ENCODE peak calls at places on chromosomes 7 and 10, in ten cellular contexts. One of them, this sample, is unnamed.

GRCh38 chr10:5960070-5960972 is 17.0 kb downstream of the IL15RA start:
- DNase-seq in cardiac fibroblast: peak
- DNase-seq in left ventricle myocardium inferior: no peak
- DNase-seq in thoracic aorta: no peak
- DNase-seq in K562: peak
- DNase-seq in A549: no peak
- DNase-seq in skeletal muscle cell: no peak
- DNase-seq in neural progenitor cell: no peak
- DNase-seq in uterus: peak
- DNase-seq in GM23248: peak
- DNase-seq in this sample: no peak

GRCh38 chr7:149773446-149774236 is at the start of gene ZNF467:
- DNase-seq in cardiac fibroblast: peak
- DNase-seq in left ventricle myocardium inferior: peak
- DNase-seq in thoracic aorta: no peak
- DNase-seq in K562: peak
- DNase-seq in A549: no peak
- DNase-seq in skeletal muscle cell: no peak
- DNase-seq in neural progenitor cell: peak
- DNase-seq in uterus: peak
- DNase-seq in GM23248: peak
- DNase-seq in this sample: peak

GRCh38 chr10:91549296-91549695 is 83.6 kb downstream of the PPP1R3C start:
- DNase-seq in cardiac fibroblast: no peak
- DNase-seq in left ventricle myocardium inferior: no peak
- DNase-seq in thoracic aorta: no peak
- DNase-seq in K562: no peak
- DNase-seq in A549: no peak
- DNase-seq in skeletal muscle cell: no peak
- DNase-seq in neural progenitor cell: no peak
- DNase-seq in uterus: no peak
- DNase-seq in GM23248: peak
- DNase-seq in this sample: no peak

GRCh38 chr7:101933685-101934084 is 116.3 kb downstream of the CUX1 start:
- DNase-seq in cardiac fibroblast: no peak
- DNase-seq in left ventricle myocardium inferior: no peak
- DNase-seq in thoracic aorta: no peak
- DNase-seq in K562: no peak
- DNase-seq in A549: no peak
- DNase-seq in skeletal muscle cell: no peak
- DNase-seq in neural progenitor cell: no peak
- DNase-seq in uterus: no peak
- DNase-seq in GM23248: no peak
- DNase-seq in this sample: no peak

GRCh38 chr7:64879097-64879730 is 23.9 kb upstream of the ZNF273 start:
- DNase-seq in cardiac fibroblast: no peak
- DNase-seq in left ventricle myocardium inferior: no peak
- DNase-seq in thoracic aorta: no peak
- DNase-seq in K562: no peak
- DNase-seq in A549: no peak
- DNase-seq in skeletal muscle cell: no peak
- DNase-seq in neural progenitor cell: no peak
- DNase-seq in uterus: no peak
- DNase-seq in GM23248: no peak
- DNase-seq in this sample: no peak

GRCh38 chr7:7895754-7896153 is 72.8 kb upstream of the GLCCI1 start:
- DNase-seq in cardiac fibroblast: no peak
- DNase-seq in left ventricle myocardium inferior: no peak
- DNase-seq in thoracic aorta: no peak
- DNase-seq in K562: no peak
- DNase-seq in A549: no peak
- DNase-seq in skeletal muscle cell: no peak
- DNase-seq in neural progenitor cell: no peak
- DNase-seq in uterus: no peak
- DNase-seq in GM23248: no peak
- DNase-seq in this sample: no peak

GRCh38 chr7:47573758-47574472 is 8.0 kb downstream of the TNS3 start:
- DNase-seq in cardiac fibroblast: peak
- DNase-seq in left ventricle myocardium inferior: no peak
- DNase-seq in thoracic aorta: no peak
- DNase-seq in K562: no peak
- DNase-seq in A549: no peak
- DNase-seq in skeletal muscle cell: no peak
- DNase-seq in neural progenitor cell: no peak
- DNase-seq in uterus: peak
- DNase-seq in GM23248: peak
- DNase-seq in this sample: peak

GRCh38 chr7:44084695-44085094 is 2.4 kb upstream of the POLM start:
- DNase-seq in cardiac fibroblast: peak
- DNase-seq in left ventricle myocardium inferior: peak
- DNase-seq in thoracic aorta: no peak
- DNase-seq in K562: no peak
- DNase-seq in A549: no peak
- DNase-seq in skeletal muscle cell: no peak
- DNase-seq in neural progenitor cell: no peak
- DNase-seq in uterus: no peak
- DNase-seq in GM23248: no peak
- DNase-seq in this sample: no peak

GRCh38 chr10:6912424-6912823 is 332.3 kb upstream of the PRKCQ start:
- DNase-seq in cardiac fibroblast: peak
- DNase-seq in left ventricle myocardium inferior: no peak
- DNase-seq in thoracic aorta: no peak
- DNase-seq in K562: no peak
- DNase-seq in A549: no peak
- DNase-seq in skeletal muscle cell: no peak
- DNase-seq in neural progenitor cell: no peak
- DNase-seq in uterus: no peak
- DNase-seq in GM23248: no peak
- DNase-seq in this sample: no peak

GRCh38 chr7:32161708-32162107 is 91.5 kb upstream of the PDE1C start:
- DNase-seq in cardiac fibroblast: peak
- DNase-seq in left ventricle myocardium inferior: no peak
- DNase-seq in thoracic aorta: no peak
- DNase-seq in K562: no peak
- DNase-seq in A549: no peak
- DNase-seq in skeletal muscle cell: peak
- DNase-seq in neural progenitor cell: no peak
- DNase-seq in uterus: no peak
- DNase-seq in GM23248: peak
- DNase-seq in this sample: no peak

GRCh38 chr10:72096115-72097000 is 8.0 kb upstream of the SPOCK2 start:
- DNase-seq in cardiac fibroblast: peak
- DNase-seq in left ventricle myocardium inferior: no peak
- DNase-seq in thoracic aorta: no peak
- DNase-seq in K562: peak
- DNase-seq in A549: no peak
- DNase-seq in skeletal muscle cell: peak
- DNase-seq in neural progenitor cell: peak
- DNase-seq in uterus: no peak
- DNase-seq in GM23248: no peak
- DNase-seq in this sample: no peak

GRCh38 chr10:77963901-77964300 is 37.3 kb upstream of the DLG5 start:
- DNase-seq in cardiac fibroblast: no peak
- DNase-seq in left ventricle myocardium inferior: no peak
- DNase-seq in thoracic aorta: no peak
- DNase-seq in K562: no peak
- DNase-seq in A549: no peak
- DNase-seq in skeletal muscle cell: no peak
- DNase-seq in neural progenitor cell: no peak
- DNase-seq in uterus: no peak
- DNase-seq in GM23248: no peak
- DNase-seq in this sample: no peak

GRCh38 chr7:26490631-26491624 is 199.3 kb downstream of the SNX10 start:
- DNase-seq in cardiac fibroblast: no peak
- DNase-seq in left ventricle myocardium inferior: no peak
- DNase-seq in thoracic aorta: no peak
- DNase-seq in K562: no peak
- DNase-seq in A549: no peak
- DNase-seq in skeletal muscle cell: no peak
- DNase-seq in neural progenitor cell: peak
- DNase-seq in uterus: no peak
- DNase-seq in GM23248: no peak
- DNase-seq in this sample: no peak

GRCh38 chr10:28533315-28533564 is 322 bp downstream of the WAC start:
- DNase-seq in cardiac fibroblast: no peak
- DNase-seq in left ventricle myocardium inferior: no peak
- DNase-seq in thoracic aorta: no peak
- DNase-seq in K562: no peak
- DNase-seq in A549: no peak
- DNase-seq in skeletal muscle cell: no peak
- DNase-seq in neural progenitor cell: no peak
- DNase-seq in uterus: no peak
- DNase-seq in GM23248: no peak
- DNase-seq in this sample: no peak

GRCh38 chr7:91127974-91128373 is 136.3 kb upstream of the FZD1 start:
- DNase-seq in cardiac fibroblast: no peak
- DNase-seq in left ventricle myocardium inferior: no peak
- DNase-seq in thoracic aorta: no peak
- DNase-seq in K562: no peak
- DNase-seq in A549: no peak
- DNase-seq in skeletal muscle cell: no peak
- DNase-seq in neural progenitor cell: no peak
- DNase-seq in uterus: no peak
- DNase-seq in GM23248: no peak
- DNase-seq in this sample: no peak

GRCh38 chr10:4590807-4591206 is 235.2 kb upstream of the AKR1E2 start:
- DNase-seq in cardiac fibroblast: no peak
- DNase-seq in left ventricle myocardium inferior: no peak
- DNase-seq in thoracic aorta: no peak
- DNase-seq in K562: no peak
- DNase-seq in A549: no peak
- DNase-seq in skeletal muscle cell: no peak
- DNase-seq in neural progenitor cell: no peak
- DNase-seq in uterus: no peak
- DNase-seq in GM23248: no peak
- DNase-seq in this sample: no peak

GRCh38 chr7:13442226-13442625 is 547.2 kb downstream of the ETV1 start:
- DNase-seq in cardiac fibroblast: no peak
- DNase-seq in left ventricle myocardium inferior: no peak
- DNase-seq in thoracic aorta: no peak
- DNase-seq in K562: no peak
- DNase-seq in A549: no peak
- DNase-seq in skeletal muscle cell: no peak
- DNase-seq in neural progenitor cell: no peak
- DNase-seq in uterus: no peak
- DNase-seq in GM23248: peak
- DNase-seq in this sample: no peak

GRCh38 chr7:155590215-155591023 is 44.1 kb upstream of the CNPY1 start:
- DNase-seq in cardiac fibroblast: peak
- DNase-seq in left ventricle myocardium inferior: peak
- DNase-seq in thoracic aorta: no peak
- DNase-seq in K562: peak
- DNase-seq in A549: no peak
- DNase-seq in skeletal muscle cell: no peak
- DNase-seq in neural progenitor cell: no peak
- DNase-seq in uterus: no peak
- DNase-seq in GM23248: peak
- DNase-seq in this sample: peak

DNA sequence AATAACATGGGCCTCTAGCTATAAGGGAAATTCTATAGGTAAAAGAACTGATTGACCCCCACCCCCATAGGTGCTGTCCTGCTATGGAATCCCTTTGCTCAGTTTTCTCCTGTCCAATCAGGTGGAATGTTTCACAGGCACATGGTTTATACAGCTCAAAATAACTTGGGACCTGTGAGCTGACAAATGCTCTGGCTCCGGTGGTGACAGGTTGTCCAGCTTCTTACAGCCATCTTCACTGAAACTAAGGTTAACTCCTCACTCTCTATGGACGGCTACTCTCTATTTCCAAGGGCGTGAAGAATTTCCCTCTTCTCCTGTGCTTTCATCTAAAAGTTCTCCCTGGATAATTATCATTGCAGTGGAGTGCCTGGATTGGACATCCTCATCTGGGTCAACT is at the start of gene MYPN:
- DNase-seq in cardiac fibroblast: no peak
- DNase-seq in left ventricle myocardium inferior: no peak
- DNase-seq in thoracic aorta: no peak
- DNase-seq in K562: no peak
- DNase-seq in A549: no peak
- DNase-seq in skeletal muscle cell: no peak
- DNase-seq in neural progenitor cell: no peak
- DNase-seq in uterus: no peak
- DNase-seq in GM23248: no peak
- DNase-seq in this sample: no peak
- H3K4me3 ChIP-seq in cardiac fibroblast: no peak
- H3K4me3 ChIP-seq in left ventricle myocardium inferior: peak
- H3K4me3 ChIP-seq in thoracic aorta: no peak
- H3K4me3 ChIP-seq in K562: no peak
- H3K4me3 ChIP-seq in A549: no peak
- H3K4me3 ChIP-seq in skeletal muscle cell: peak
- H3K4me3 ChIP-seq in neural progenitor cell: no peak
- H3K4me3 ChIP-seq in uterus: no peak
- H3K4me3 ChIP-seq in GM23248: peak
- H3K4me3 ChIP-seq in this sample: no peak

GRCh38 chr7:77413861-77414424 is 2.2 kb downstream of the GSAP start:
- DNase-seq in cardiac fibroblast: peak
- DNase-seq in left ventricle myocardium inferior: no peak
- DNase-seq in thoracic aorta: no peak
- DNase-seq in K562: no peak
- DNase-seq in A549: no peak
- DNase-seq in skeletal muscle cell: no peak
- DNase-seq in neural progenitor cell: no peak
- DNase-seq in uterus: no peak
- DNase-seq in GM23248: peak
- DNase-seq in this sample: no peak
- H3K4me3 ChIP-seq in cardiac fibroblast: no peak
- H3K4me3 ChIP-seq in left ventricle myocardium inferior: no peak
- H3K4me3 ChIP-seq in thoracic aorta: no peak
- H3K4me3 ChIP-seq in K562: no peak
- H3K4me3 ChIP-seq in A549: no peak
- H3K4me3 ChIP-seq in skeletal muscle cell: no peak
- H3K4me3 ChIP-seq in neural progenitor cell: no peak
- H3K4me3 ChIP-seq in uterus: no peak
- H3K4me3 ChIP-seq in GM23248: no peak
- H3K4me3 ChIP-seq in this sample: no peak

GRCh38 chr7:140200102-140200989 is 23.6 kb upstream of the KDM7A start:
- DNase-seq in cardiac fibroblast: peak
- DNase-seq in left ventricle myocardium inferior: no peak
- DNase-seq in thoracic aorta: peak
- DNase-seq in K562: peak
- DNase-seq in A549: peak
- DNase-seq in skeletal muscle cell: no peak
- DNase-seq in neural progenitor cell: no peak
- DNase-seq in uterus: no peak
- DNase-seq in GM23248: peak
- DNase-seq in this sample: peak
- H3K4me3 ChIP-seq in cardiac fibroblast: no peak
- H3K4me3 ChIP-seq in left ventricle myocardium inferior: no peak
- H3K4me3 ChIP-seq in thoracic aorta: peak
- H3K4me3 ChIP-seq in K562: peak
- H3K4me3 ChIP-seq in A549: peak
- H3K4me3 ChIP-seq in skeletal muscle cell: no peak
- H3K4me3 ChIP-seq in neural progenitor cell: no peak
- H3K4me3 ChIP-seq in uterus: no peak
- H3K4me3 ChIP-seq in GM23248: peak
- H3K4me3 ChIP-seq in this sample: peak

GRCh38 chr7:30162133-30162532 is 27.3 kb downstream of the MTURN start:
- DNase-seq in cardiac fibroblast: no peak
- DNase-seq in left ventricle myocardium inferior: no peak
- DNase-seq in thoracic aorta: no peak
- DNase-seq in K562: no peak
- DNase-seq in A549: no peak
- DNase-seq in skeletal muscle cell: no peak
- DNase-seq in neural progenitor cell: no peak
- DNase-seq in uterus: no peak
- DNase-seq in GM23248: no peak
- DNase-seq in this sample: no peak
- H3K4me3 ChIP-seq in cardiac fibroblast: no peak
- H3K4me3 ChIP-seq in left ventricle myocardium inferior: no peak
- H3K4me3 ChIP-seq in thoracic aorta: no peak
- H3K4me3 ChIP-seq in K562: no peak
- H3K4me3 ChIP-seq in A549: no peak
- H3K4me3 ChIP-seq in skeletal muscle cell: no peak
- H3K4me3 ChIP-seq in neural progenitor cell: peak
- H3K4me3 ChIP-seq in uterus: no peak
- H3K4me3 ChIP-seq in GM23248: no peak
- H3K4me3 ChIP-seq in this sample: no peak